ENCODE peak calls at places on chromosome 4, in four cellular contexts. K is AG10803, J is GM13977, I is body of pancreas. E is an unnamed sample.

GRCh38 chr4:3285558-3286334 is 7.1 kb upstream of the RGS12 start:
- DNase-seq in K (peak), J (no peak), I (no peak), E (no peak)

GRCh38 chr4:109111031-109111430 is 191.4 kb downstream of the COL25A1 start:
- DNase-seq in K (no peak), J (no peak), I (no peak), E (no peak)

GRCh38 chr4:165625281-165625680 is 246.5 kb downstream of the CPE start:
- DNase-seq in K (no peak), J (no peak), I (no peak), E (no peak)

GRCh38 chr4:41602113-41602512 is 64.2 kb downstream of the LIMCH1 start:
- DNase-seq in K (no peak), J (no peak), I (no peak), E (no peak)

GRCh38 chr4:113223001-113223400 is 173.5 kb downstream of the ANK2 start:
- DNase-seq in K (peak), J (no peak), I (no peak), E (no peak)

GRCh38 chr4:10354225-10354624 is 103.0 kb downstream of the ZNF518B start:
- DNase-seq in K (no peak), J (no peak), I (no peak), E (no peak)

GRCh38 chr4:33930497-33930896 is 2313.8 kb downstream of the ARAP2 start:
- DNase-seq in K (peak), J (no peak), I (no peak), E (no peak)

GRCh38 chr4:94802091-94802490 is 44.3 kb downstream of the BMPR1B start:
- DNase-seq in K (no peak), J (no peak), I (no peak), E (no peak)

GRCh38 chr4:82421796-82422560 is 8.3 kb downstream of the HNRNPDL start:
- DNase-seq in K (no peak), J (no peak), I (no peak), E (no peak)

GRCh38 chr4:95676190-95676589 is 127.4 kb upstream of the UNC5C start:
- DNase-seq in K (no peak), J (no peak), I (no peak), E (no peak)

GRCh38 chr4:4717692-4718091 is 141.8 kb upstream of the MSX1 start:
- DNase-seq in K (no peak), J (no peak), I (peak), E (no peak)

GRCh38 chr4:37682701-37683401 is 3.3 kb downstream of the RELL1 start:
- DNase-seq in K (no peak), J (peak), I (no peak), E (no peak)
- TF ChIP-seq CTCF in K (no peak), J (no peak), I (no peak), E (no peak)

GRCh38 chr4:86757468-86757867 is 91.7 kb downstream of the SLC10A6 start:
- DNase-seq in K (no peak), J (no peak), I (no peak), E (no peak)
- TF ChIP-seq CTCF in K (no peak), J (no peak), I (no peak), E (no peak)

GRCh38 chr4:139892973-139893736 is 227.5 kb downstream of the MGST2 start:
- DNase-seq in K (no peak), J (no peak), I (no peak), E (no peak)
- TF ChIP-seq CTCF in K (no peak), J (no peak), I (no peak), E (no peak)

GRCh38 chr4:14925471-14925870 is 76.8 kb upstream of the CPEB2 start:
- DNase-seq in K (no peak), J (no peak), I (no peak), E (no peak)
- TF ChIP-seq CTCF in K (no peak), J (no peak), I (no peak), E (no peak)

DNA sequence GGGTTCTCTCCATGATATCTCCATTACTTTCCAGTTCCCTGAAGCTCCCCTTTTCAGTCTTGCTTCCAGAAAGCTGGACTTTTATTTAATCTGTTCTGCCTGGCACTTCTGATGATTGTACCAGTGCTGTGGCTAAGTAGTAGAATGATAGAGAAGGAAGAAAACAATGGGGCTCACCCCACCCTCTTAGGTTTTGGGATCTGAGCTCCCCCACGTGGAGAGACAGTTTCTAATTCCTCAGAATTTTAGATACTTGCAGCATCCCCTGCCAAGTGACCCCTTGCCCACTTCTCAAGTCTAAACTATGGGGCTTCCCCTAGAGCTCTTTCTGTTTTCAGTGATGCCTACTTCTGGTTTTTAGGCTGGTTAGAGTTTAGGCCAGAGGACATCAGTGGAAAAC is 73.9 kb downstream of the GC start:
- DNase-seq in K (no peak), J (no peak), I (no peak), E (no peak)
- TF ChIP-seq CTCF in K (no peak), J (no peak), I (no peak), E (no peak)

GRCh38 chr4:177879851-177880250 is 437.6 kb upstream of the AGA start:
- DNase-seq in K (no peak), J (no peak), I (no peak), E (no peak)
- TF ChIP-seq CTCF in K (no peak), J (no peak), I (no peak), E (peak)

GRCh38 chr4:146112389-146112788 is 63.1 kb upstream of the LSM6 start:
- DNase-seq in K (no peak), J (peak), I (no peak), E (no peak)

GRCh38 chr4:146107587-146107986 is 67.9 kb upstream of the LSM6 start:
- DNase-seq in K (no peak), J (no peak), I (no peak), E (no peak)

GRCh38 chr4:146114066-146114465 is 61.5 kb upstream of the LSM6 start:
- DNase-seq in K (no peak), J (no peak), I (no peak), E (no peak)

GRCh38 chr4:146113171-146113570 is 62.3 kb upstream of the LSM6 start:
- DNase-seq in K (no peak), J (no peak), I (no peak), E (no peak)

DNA sequence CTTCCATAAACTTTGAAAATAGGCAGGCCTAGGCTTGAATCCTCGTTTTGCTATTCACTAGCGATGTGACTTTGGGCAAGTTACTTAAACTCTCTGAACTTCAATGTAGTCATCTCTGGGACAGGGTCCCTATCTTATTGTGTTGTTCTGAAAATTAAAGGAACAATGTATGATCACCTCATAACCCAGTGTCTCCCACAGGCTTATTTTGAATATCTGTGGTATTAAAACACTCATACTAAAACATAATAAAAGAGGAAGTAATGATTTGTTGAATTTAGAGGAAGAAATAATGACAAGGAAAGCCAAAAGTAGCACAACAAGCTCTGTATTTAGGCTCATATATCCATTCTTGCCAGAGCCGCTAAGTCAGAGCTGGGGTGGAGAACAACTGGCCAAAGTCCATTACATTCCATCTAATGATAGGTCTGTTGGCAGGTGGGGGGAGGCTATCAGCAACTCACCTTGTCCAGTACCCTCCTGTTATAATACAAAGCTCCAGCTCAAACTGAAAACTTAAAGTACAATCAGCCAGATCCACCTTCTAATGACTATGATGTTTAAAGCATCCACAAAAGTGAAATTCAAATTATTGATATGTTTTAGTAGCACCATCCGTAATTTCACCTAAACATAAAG is 64.6 kb upstream of the LSM6 start:
- DNase-seq in K (no peak), J (no peak), I (no peak), E (no peak)
- TF ChIP-seq CTCF in K (no peak), J (no peak), I (no peak), E (no peak)

GRCh38 chr4:77697860-77698599 is 92.4 kb downstream of the CXCL13 start:
- DNase-seq in K (peak), J (no peak), I (peak), E (peak)
- TF ChIP-seq CTCF in K (peak), J (peak), I (peak), E (no peak)